ENCODE peak calls at places on chromosomes 4 and X, in four cellular contexts. I is mammary epithelial cell, C is cardiac fibroblast, Y is adrenal gland. P is an unnamed sample.

GRCh38 chr4:91058345-91058744 is 931.2 kb downstream of the CCSER1 start:
- DNase-seq in I (peak), C (peak), Y (no peak), P (peak)

GRCh38 chr4:159787901-159788300 is 685.0 kb downstream of the RAPGEF2 start:
- DNase-seq in I (peak), C (no peak), Y (no peak), P (peak)

GRCh38 chr4:95219109-95219508 is 329.7 kb downstream of the UNC5C start:
- DNase-seq in I (no peak), C (peak), Y (no peak), P (peak)

GRCh38 chr4:139872274-139872673 is 206.7 kb downstream of the MGST2 start:
- DNase-seq in I (peak), C (peak), Y (no peak), P (peak)

GRCh38 chrX:77953708-77954107 is 15.7 kb downstream of the PGAM4 start:
- DNase-seq in I (no peak), C (peak), Y (no peak), P (no peak)

GRCh38 chr4:9898596-9899345 is 117.3 kb downstream of the DRD5 start:
- DNase-seq in I (peak), C (peak), Y (peak), P (no peak)

GRCh38 chr4:156934259-156934635 is 37.4 kb downstream of the PDGFC start:
- DNase-seq in I (no peak), C (no peak), Y (no peak), P (no peak)

GRCh38 chr4:185104733-185105132 is 38.3 kb upstream of the SLC25A4 start:
- DNase-seq in I (no peak), C (no peak), Y (no peak), P (no peak)

GRCh38 chrX:118571829-118572228 is 76.2 kb downstream of the DOCK11 start:
- DNase-seq in I (no peak), C (no peak), Y (no peak), P (no peak)

GRCh38 chr4:74189331-74190043 is 31.6 kb downstream of the MTHFD2L start:
- DNase-seq in I (peak), C (peak), Y (no peak), P (peak)

GRCh38 chr4:67393699-67394281 is 151.5 kb downstream of the CENPC start:
- DNase-seq in I (peak), C (peak), Y (no peak), P (peak)

GRCh38 chr4:86565641-86566040 is 28.5 kb upstream of the PTPN13 start:
- DNase-seq in I (no peak), C (no peak), Y (no peak), P (no peak)

GRCh38 chr4:57114973-57115372 is 4.8 kb upstream of the IGFBP7 start:
- DNase-seq in I (no peak), C (peak), Y (no peak), P (peak)

GRCh38 chr4:108453366-108453765 is 167.0 kb upstream of the RPL34 start:
- DNase-seq in I (peak), C (no peak), Y (no peak), P (no peak)

GRCh38 chr4:56142088-56142487 is 193.3 kb downstream of the CEP135 start:
- DNase-seq in I (no peak), C (no peak), Y (no peak), P (no peak)

DNA sequence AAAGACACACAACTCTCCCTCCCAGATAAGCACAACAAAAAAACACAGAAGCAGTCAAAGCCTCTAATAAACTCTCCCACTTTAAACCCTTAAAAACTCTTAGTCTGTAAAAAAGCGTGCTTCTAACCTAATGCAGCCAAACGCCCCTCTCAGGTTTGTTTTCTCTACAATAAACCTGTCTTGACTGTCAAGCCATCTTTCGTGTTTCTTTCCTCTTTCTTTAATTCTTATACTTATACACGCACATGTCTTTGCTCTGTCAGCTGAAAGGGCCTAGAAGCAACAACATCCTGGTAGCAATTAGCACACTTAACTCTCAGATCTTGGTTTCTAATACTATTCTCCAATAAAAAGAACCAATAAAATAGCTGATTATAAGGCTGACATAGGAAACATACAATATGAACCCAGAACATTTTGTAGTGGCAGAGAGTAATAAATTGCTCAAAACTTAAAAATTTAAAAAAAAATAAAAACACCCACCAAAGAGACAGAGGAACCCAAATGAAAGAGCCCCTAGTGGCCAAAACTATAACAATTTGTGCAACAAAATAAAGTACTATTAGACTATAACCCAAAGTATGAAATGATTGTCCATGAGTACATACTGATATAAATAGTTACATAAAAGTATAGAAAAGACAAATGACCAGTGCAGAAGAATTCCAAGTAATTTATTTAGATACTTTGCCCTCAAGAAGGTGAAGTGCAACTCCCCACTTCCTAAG is 440.4 kb upstream of the ADGRL3 start:
- DNase-seq in I (no peak), C (no peak), Y (no peak), P (no peak)
- TF ChIP-seq CTCF in I (peak), C (peak), Y (peak), P (peak)

DNA sequence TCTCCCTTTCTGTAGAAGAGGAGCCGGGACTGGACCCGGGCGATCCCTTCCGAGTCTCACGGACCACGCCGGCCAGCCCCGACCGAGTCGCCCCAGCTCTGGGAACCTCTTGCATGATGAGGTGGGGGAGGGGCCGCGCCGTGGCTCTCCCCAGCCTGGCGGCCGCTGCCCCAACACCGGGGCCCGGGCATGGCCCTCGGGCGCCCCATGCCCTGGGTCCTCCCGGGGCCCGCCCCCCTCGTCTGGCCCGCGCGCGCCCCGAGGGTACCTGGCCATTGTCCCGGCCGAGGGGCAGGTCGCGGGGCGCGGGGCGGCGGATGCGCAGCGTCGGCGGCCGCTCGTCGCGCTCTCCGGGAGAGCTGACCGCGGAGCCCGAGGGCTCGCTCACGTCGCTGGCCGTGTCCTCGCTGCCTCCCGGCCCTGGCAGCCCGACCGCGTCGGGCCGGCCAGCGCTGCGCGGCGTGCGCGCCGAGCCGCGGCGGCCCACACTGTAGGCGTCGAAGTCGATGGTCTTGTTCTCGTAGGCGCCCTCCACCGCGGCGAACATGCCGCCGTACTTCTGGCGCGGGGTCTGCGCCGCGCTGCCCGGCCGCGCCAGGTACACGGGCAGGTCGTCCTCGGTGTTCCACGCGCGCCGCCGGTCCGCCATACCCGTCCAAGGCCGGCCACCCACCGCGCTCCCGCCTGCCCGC is 419 bp downstream of the CRMP1 start:
- DNase-seq in I (no peak), C (no peak), Y (no peak), P (no peak)
- H3K4me3 ChIP-seq in I (no peak), C (no peak), Y (no peak), P (no peak)

GRCh38 chr4:183441276-183441675 is 3.2 kb upstream of the CDKN2AIP start:
- DNase-seq in I (no peak), C (no peak), Y (no peak), P (no peak)

GRCh38 chr4:183444953-183445543 is 612 bp downstream of the CDKN2AIP start:
- DNase-seq in I (no peak), C (peak), Y (peak), P (no peak)

GRCh38 chr4:183447646-183448045 is 3.2 kb downstream of the CDKN2AIP start:
- DNase-seq in I (no peak), C (no peak), Y (no peak), P (no peak)

GRCh38 chr4:183443609-183444148 is 757 bp upstream of the CDKN2AIP start:
- DNase-seq in I (no peak), C (no peak), Y (no peak), P (peak)

GRCh38 chr4:183444149-183444952 is at the start of gene CDKN2AIP:
- DNase-seq in I (peak), C (peak), Y (peak), P (peak)
- TF ChIP-seq CTCF in I (no peak), C (no peak), Y (peak), P (no peak)

GRCh38 chr4:15400911-15401671 is 26.7 kb upstream of the C1QTNF7 start:
- DNase-seq in I (peak), C (peak), Y (peak), P (no peak)
- H3K4me3 ChIP-seq in I (no peak), C (no peak), Y (no peak), P (no peak)

DNA sequence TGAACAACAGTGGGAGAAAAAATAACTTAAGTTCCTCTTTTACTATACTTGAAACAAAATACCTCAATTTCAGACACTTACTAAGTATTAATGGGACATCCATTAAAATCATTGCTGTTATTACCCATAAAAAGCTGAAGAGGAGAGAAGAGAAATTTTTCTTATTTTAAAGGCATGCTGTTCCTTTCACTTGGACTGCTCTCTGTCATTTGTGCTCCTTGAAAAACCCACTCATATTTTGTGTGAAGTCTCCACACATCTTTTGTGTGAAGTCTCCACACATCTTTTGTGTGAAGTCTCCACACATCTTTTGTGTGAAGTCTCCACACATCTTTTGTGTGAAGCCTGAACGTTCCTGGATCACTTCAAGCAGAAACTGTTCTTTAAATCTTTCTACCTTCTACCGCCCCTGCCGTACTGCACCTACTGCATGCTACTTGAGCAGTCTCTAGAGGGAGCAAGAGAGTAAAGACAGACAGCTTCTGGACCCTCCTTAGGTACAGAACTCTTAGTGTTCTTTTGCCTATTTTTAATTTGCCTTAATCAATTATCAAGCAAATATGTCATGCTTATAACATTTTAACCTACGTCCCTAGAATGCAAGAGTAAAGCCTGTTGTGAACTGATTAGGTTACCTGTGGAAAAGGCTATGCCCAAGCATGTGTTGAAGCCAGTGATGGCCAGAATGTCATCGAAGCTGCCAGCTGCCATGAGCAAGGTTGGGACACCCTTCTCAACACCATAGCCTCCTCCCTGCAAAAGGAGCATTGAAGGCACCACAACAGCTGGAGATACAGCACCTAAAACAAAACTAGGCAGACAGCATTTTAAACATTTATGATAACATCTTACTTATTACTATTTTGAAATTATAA is 27.1 kb upstream of the SLC9B1 start:
- DNase-seq in I (peak), C (peak), Y (no peak), P (peak)
- TF ChIP-seq CTCF in I (peak), C (peak), Y (peak), P (peak)

GRCh38 chr4:25863347-25863784 is 578 bp upstream of the SEL1L3 start:
- DNase-seq in I (no peak), C (no peak), Y (no peak), P (no peak)
- H3K4me3 ChIP-seq in I (peak), C (peak), Y (no peak), P (peak)

GRCh38 chr4:154618708-154619315 is 6.4 kb upstream of the FGG start:
- DNase-seq in I (peak), C (peak), Y (peak), P (peak)
- TF ChIP-seq CTCF in I (peak), C (peak), Y (peak), P (peak)

GRCh38 chr4:2932561-2932950 is 30.6 kb downstream of the NOP14 start:
- DNase-seq in I (no peak), C (no peak), Y (no peak), P (no peak)

GRCh38 chr4:2930821-2931764 is 32.1 kb downstream of the NOP14 start:
- DNase-seq in I (no peak), C (no peak), Y (no peak), P (no peak)

GRCh38 chr4:2933566-2934076 is 29.6 kb downstream of the NOP14 start:
- DNase-seq in I (no peak), C (no peak), Y (no peak), P (no peak)

GRCh38 chr4:2932951-2933565 is 30.1 kb downstream of the NOP14 start:
- DNase-seq in I (no peak), C (no peak), Y (no peak), P (no peak)

DNA sequence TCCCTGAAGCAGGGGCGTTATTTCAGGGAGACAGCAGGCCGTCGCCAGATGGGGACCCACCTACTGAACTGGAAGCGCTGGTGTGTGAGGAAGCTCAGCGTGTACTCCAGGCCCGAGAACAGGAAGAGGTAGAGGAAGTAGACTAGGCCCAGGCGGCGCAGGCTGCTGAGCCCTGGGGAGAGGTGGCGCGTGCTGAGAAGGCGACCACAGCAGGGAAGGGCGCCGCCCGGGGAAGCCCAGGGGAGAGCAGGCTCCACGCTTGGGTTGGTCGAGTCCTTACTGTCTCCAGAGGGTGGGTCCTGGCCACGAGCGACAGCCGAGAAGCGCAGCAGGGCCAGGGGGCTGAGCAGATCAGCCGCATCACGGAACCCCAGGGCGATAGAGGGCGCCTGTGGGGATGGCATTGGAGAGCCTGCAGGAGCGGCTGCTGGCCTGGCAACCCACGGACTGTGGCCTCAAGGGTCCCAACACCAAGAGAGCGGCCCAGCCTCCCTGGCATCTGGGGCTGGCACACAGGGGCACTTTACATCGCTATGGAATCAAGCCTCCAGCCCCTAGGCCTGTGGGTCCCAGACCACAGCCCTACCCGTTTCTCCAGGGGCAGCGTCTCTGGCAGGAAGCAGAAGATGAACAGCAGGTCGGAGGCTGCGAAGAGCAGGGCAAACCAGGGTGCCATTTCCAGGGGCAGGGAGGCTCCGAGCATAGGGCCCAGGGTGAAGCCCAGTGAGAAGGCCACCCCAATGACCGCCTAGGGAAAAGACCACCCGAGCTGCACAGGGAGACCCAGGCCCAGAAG is 31.2 kb downstream of the NOP14 start:
- DNase-seq in I (no peak), C (no peak), Y (peak), P (no peak)
- H3K4me3 ChIP-seq in I (no peak), C (no peak), Y (no peak), P (no peak)

DNA sequence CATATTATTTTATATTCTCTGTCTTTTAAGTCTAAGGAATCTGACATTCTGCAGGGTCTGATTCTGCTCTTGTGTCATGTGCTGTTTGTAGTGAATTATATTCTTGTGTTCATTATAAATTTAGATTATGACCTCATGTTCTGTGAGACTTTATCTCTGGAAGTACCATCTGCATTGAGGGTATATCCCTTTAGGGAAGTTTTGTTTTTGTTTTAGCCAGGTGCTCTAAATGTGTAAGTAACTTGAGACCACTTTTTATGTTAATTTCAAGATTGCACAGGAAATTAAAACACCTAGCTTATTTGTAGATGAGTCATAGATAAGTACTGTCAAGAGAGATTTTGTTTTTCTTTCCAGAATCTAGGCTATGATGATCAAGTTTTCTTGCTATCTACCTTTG is 35.0 kb upstream of the DKK2 start:
- DNase-seq in I (no peak), C (no peak), Y (no peak), P (no peak)
- TF ChIP-seq CTCF in I (no peak), C (no peak), Y (no peak), P (no peak)

GRCh38 chr4:102560115-102560514 is 59.0 kb downstream of the NFKB1 start:
- DNase-seq in I (no peak), C (no peak), Y (no peak), P (no peak)
- H3K4me3 ChIP-seq in I (no peak), C (no peak), Y (no peak), P (no peak)

P was measured in astrocyte of the cerebellum.